ENCODE peak calls at places on chromosomes 13 and 19, in six cellular contexts. R, O, P, G, K and I are unnamed samples.

GRCh38 chr13:45718063-45718462 is 15.9 kb downstream of the CBY2 start:
- DNase-seq in P (peak; percentile 1), R (no peak), O (peak; percentile 17), G (no peak), K (no peak), I (peak; percentile 21)

GRCh38 chr13:26327905-26328304 is 74.0 kb downstream of the CDK8 start:
- DNase-seq in R (no peak), K (no peak), O (no peak), G (no peak), P (no peak), I (peak; percentile 47)

GRCh38 chr13:27851481-27851880 is 59.2 kb downstream of the GSX1 start:
- DNase-seq in P (no peak), G (no peak), R (no peak), K (no peak), O (no peak), I (no peak)

GRCh38 chr19:677201-677600 is 1.0 kb downstream of the FSTL3 start:
- DNase-seq in G (peak; percentile 68), O (no peak), R (peak; percentile 72), P (peak; percentile 83), K (no peak), I (peak; percentile 87)

GRCh38 chr13:26502826-26503225 is 54.7 kb upstream of the WASF3 start:
- DNase-seq in P (peak; percentile 96), R (no peak), O (no peak), K (no peak), G (no peak), I (peak; percentile 94)

GRCh38 chr13:76884167-76884566 is 2.0 kb downstream of the KCTD12 start:
- DNase-seq in P (peak; percentile 29), O (no peak), G (peak; percentile 56), R (no peak), K (peak; percentile 42), I (peak; percentile 79)

GRCh38 chr19:55005684-55006488 is 32.2 kb downstream of the GP6 start:
- DNase-seq in G (peak; percentile 66), P (peak; percentile 37), K (no peak), O (peak; percentile 87), R (no peak), I (peak; percentile 2)

GRCh38 chr19:29491491-29491890 is 34.3 kb upstream of the VSTM2B start:
- DNase-seq in R (no peak), K (no peak), G (no peak), P (no peak), O (no peak), I (no peak)

DNA sequence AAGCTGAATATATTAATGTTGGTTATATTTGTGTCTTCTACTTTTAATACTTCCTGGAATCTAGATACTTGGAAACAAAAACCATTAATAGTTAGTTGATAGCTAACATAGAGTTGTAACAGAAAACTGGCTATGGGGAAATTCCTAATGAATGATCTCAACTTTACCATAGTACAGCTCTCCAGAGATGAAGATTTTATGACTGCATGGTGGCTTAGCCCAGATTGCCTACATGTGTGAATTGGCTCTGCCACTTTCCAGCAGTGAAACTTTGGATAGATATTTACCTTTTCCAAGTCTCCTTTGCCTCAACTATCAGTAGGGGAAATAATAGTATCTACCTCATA is 161.0 kb downstream of the LACC1 start:
- DNase-seq in K (no peak), R (no peak), G (no peak), P (no peak), O (no peak), I (peak; percentile 70)
- H3K4me3 ChIP-seq in K (no peak overlapping the region), R (no peak overlapping the region), G (no peak overlapping the region), P (no peak overlapping the region), O (no peak overlapping the region), I (no peak overlapping the region)

DNA sequence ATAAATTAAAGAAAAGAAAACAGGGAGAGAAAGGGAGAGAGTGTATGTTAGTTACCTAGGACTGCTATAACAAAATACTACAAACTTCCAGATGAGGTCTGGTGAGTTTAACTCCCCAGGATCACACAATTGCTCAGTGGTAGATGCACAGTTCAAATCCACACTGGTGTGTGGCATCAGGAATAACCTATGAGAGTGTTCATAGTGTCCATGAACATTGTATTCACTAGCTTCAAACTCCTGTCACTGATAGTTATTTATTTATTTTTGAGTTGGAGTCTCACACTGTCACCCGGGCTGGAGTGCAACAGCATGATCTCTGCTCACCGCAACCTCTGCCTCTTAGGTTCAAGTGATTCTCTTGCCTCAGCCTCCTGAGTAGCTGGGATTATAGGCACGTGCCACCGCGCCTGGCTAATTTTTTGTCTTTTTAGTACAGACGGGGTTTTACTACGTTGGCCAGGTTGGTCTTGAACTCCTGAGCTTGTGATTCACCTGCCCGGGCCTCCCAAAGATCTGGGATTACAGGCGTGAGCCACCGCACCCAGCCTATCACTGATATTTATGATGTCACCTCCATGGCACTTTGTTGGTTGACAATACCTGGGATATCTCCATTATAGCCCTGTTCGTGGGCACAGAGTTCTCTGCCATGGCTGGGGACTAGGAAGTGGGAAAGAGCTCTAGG is at the start of gene NFILZ:
- DNase-seq in P (no peak), K (no peak), R (no peak), O (no peak), G (no peak), I (no peak)
- TF ChIP-seq CTCF in P (no peak), K (no peak), R (no peak), O (no peak), G (no peak), I (no peak)

GRCh38 chr19:49513746-49514118 is 1.3 kb downstream of the FCGRT start:
- DNase-seq in O (no peak), R (no peak), K (no peak), G (no peak), P (no peak), I (no peak)

GRCh38 chr19:49518033-49518432 is 5.6 kb downstream of the FCGRT start:
- DNase-seq in K (no peak), P (no peak), R (no peak), O (no peak), G (no peak), I (no peak)

GRCh38 chr19:49515767-49516166 is 3.3 kb downstream of the FCGRT start:
- DNase-seq in K (no peak), P (no peak), O (no peak), R (no peak), G (no peak), I (no peak)

GRCh38 chr19:49514151-49514550 is 1.7 kb downstream of the FCGRT start:
- DNase-seq in P (no peak), G (no peak), K (no peak), O (no peak), R (no peak), I (no peak)

DNA sequence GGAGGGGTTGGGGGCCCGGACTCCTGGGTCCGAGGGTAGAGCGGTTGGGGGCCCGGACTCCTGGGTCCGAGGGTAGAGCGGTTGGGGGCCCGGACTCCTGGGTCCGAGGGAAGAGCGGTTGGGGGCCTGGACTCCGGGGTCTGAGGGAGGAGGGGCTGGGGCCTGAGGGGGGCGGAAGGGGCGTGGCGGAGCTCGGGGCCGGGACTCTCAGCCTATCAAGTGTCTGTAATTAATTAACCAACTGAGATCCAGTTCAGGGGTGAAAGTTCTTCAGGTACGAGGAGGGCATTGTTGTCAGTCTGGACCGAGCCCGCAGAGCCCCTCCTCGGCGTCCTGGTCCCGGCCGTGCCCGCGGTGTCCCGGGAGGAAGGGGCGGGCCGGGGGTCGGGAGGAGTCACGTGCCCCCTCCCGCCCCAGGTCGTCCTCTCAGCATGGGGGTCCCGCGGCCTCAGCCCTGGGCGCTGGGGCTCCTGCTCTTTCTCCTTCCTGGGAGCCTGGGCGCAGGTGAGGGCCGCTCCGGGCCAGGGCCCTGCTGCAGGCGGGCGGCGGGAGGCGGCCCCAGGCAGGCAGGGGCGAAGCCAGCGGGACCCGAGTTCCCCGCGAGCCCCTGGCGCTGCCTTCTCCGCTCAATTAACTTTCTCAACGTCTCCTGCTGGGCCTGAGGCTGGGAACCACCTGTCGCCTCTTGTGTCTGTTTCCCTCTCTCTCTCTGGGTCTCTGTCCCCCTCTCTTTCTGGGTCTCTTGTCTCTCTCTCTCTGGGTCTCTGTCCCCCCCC is 697 bp downstream of the FCGRT start:
- DNase-seq in K (no peak), P (no peak), G (no peak), R (no peak), O (peak; percentile 77), I (peak; percentile 39)
- H3K4me3 ChIP-seq in K (peak overlapping the region; percentile 26), P (peak overlapping the region; percentile 66), G (peak overlapping the region; percentile 52), R (peak overlapping the region; percentile 98), O (peak overlapping the region; percentile 31), I (peak overlapping the region; percentile 73)

GRCh38 chr19:28324275-28325060 is 888.5 kb downstream of the UQCRFS1 start:
- DNase-seq in K (no peak), P (no peak), R (no peak), O (no peak), G (no peak), I (peak; percentile 12)
- TF ChIP-seq CTCF in K (no peak), P (peak; percentile 46), R (no peak), O (no peak), G (no peak), I (peak; percentile 43)